ENCODE peak calls at places on chromosome 11, in five cellular contexts. S is sigmoid colon; X is CD8-positive, alpha-beta T cell; Q is AG04450; J is upper lobe of right lung. C is an unnamed sample.

GRCh38 chr11:17639781-17640180 is 79.6 kb upstream of the MYOD1 start:
- DNase-seq in Q (no peak), S (no peak), J (no peak), X (no peak), C (no peak)

GRCh38 chr11:12088047-12088481 is 22.3 kb upstream of the MICAL2 start:
- DNase-seq in S (peak; percentile 77), Q (no peak), X (no peak), J (no peak), C (no peak)

GRCh38 chr11:93131709-93132108 is 66.1 kb downstream of the SLC36A4 start:
- DNase-seq in S (no peak), J (no peak), Q (no peak), X (no peak), C (no peak)

GRCh38 chr11:114762437-114762836 is 84.1 kb downstream of the NXPE2 start:
- DNase-seq in Q (peak; percentile 23), X (no peak), S (peak; percentile 80), J (peak; percentile 81), C (no peak)

GRCh38 chr11:37988031-37988430 is 1390.0 kb upstream of the RAG2 start:
- DNase-seq in X (no peak), S (no peak), Q (peak; percentile 26), J (no peak), C (no peak)

GRCh38 chr11:37422511-37422910 is 824.5 kb upstream of the RAG2 start:
- DNase-seq in J (no peak), X (no peak), Q (no peak), S (no peak), C (no peak)

GRCh38 chr11:123799438-123799837 is 6.7 kb downstream of the OR6M1 start:
- DNase-seq in J (no peak), X (no peak), Q (no peak), S (no peak), C (no peak)

GRCh38 chr11:65459552-65459951 is 37.0 kb downstream of the NEAT1 start:
- DNase-seq in Q (no peak), X (no peak), S (peak; percentile 58), J (peak; percentile 34), C (no peak)

GRCh38 chr11:99534812-99535211 is 514.1 kb downstream of the CNTN5 start:
- DNase-seq in Q (peak; percentile 4), X (no peak), S (no peak), J (no peak), C (no peak)

GRCh38 chr11:6468712-6469495 is 4.8 kb downstream of the TRIM3 start:
- DNase-seq in X (no peak), J (peak; percentile 84), Q (peak; percentile 57), S (peak; percentile 92), C (peak; percentile 7)

GRCh38 chr11:17479284-17480214 is 2.9 kb upstream of the ABCC8 start:
- DNase-seq in Q (no peak), J (no peak), X (no peak), S (no peak), C (no peak)

GRCh38 chr11:107468596-107468995 is 11.0 kb upstream of the CWF19L2 start:
- DNase-seq in S (no peak), Q (peak; percentile 7), J (no peak), X (no peak), C (no peak)

GRCh38 chr11:58330861-58331260 is 28.0 kb downstream of the OR5B17 start:
- DNase-seq in J (no peak), Q (peak; percentile 29), S (no peak), X (no peak), C (no peak)

DNA sequence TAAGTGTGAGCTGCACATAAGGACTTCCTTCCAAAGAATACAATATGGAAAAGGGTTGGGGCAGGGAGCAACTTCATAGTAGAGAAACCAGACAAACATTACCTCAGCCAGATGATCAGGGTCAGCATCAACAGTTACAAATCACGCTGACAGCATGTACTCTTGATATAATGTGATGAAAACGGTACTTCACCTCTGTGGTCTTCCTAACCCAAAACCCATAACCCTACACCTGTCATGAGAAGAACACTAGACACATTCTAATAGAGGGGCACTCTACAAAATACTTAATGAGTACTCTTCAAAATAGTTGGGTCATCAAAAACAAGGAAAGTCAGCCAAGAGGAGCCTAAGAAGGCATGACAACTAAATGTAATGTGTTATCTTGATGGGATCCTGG is 43.9 kb downstream of the RRAS2 start:
- DNase-seq in Q (no peak), J (no peak), S (no peak), X (no peak), C (no peak)
- H3K4me3 ChIP-seq in Q (no peak overlapping the region), J (no peak overlapping the region), S (no peak overlapping the region), X (no peak overlapping the region), C (no peak overlapping the region)

GRCh38 chr11:44760917-44761545 is 34.3 kb downstream of the TSPAN18 start:
- DNase-seq in S (peak; percentile 84), X (no peak), Q (peak; percentile 52), J (no peak), C (peak; percentile 68)
- TF ChIP-seq CTCF in S (no peak), X (no peak), Q (no peak), J (no peak), C (peak; percentile 6)

GRCh38 chr11:67409261-67409666 is 5.4 kb downstream of the TBC1D10C start:
- DNase-seq in X (peak; percentile 83), S (no peak), J (no peak), Q (no peak), C (no peak)

GRCh38 chr11:67409781-67410368 is 5.6 kb upstream of the CARNS1 start:
- DNase-seq in Q (no peak), S (no peak), J (no peak), X (no peak), C (no peak)

GRCh38 chr11:67411785-67412152 is 3.7 kb upstream of the CARNS1 start:
- DNase-seq in S (no peak), Q (no peak), X (no peak), J (no peak), C (no peak)

GRCh38 chr11:67410984-67411784 is 4.3 kb upstream of the CARNS1 start:
- DNase-seq in J (no peak), X (no peak), Q (no peak), S (no peak), C (no peak)

DNA sequence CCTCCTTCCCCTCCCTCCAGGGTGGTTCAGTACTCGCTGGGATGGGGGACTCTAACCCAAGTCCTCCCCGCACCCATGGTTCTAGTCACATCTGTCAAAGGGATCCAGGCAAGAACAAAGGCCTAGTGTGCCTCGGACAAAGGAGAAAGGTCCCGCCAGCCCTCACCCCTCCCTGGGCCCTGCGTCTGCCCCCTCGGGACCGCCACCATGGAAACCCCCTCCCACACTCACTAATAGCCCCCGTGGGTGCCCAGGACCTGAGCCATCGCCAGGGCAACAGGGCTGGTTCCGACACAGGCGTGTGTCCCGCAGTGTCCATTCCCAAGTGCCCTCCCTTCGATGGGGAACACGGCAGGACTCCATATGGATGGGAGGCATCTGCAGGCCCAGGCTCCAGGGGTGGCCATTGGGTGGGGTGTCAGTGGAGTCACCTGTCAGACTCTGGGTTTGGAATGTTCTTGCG is 5.1 kb upstream of the CARNS1 start:
- DNase-seq in X (no peak), J (no peak), Q (no peak), S (no peak), C (no peak)
- H3K4me3 ChIP-seq in X (peak overlapping the region; percentile 66), J (no peak overlapping the region), Q (no peak overlapping the region), S (no peak overlapping the region), C (no peak overlapping the region)

GRCh38 chr11:134272381-134273316 is 3.5 kb upstream of the GLB1L3 start:
- DNase-seq in J (no peak), S (no peak), Q (peak; percentile 39), X (no peak), C (no peak)

GRCh38 chr11:134271978-134272377 is 4.2 kb upstream of the GLB1L3 start:
- DNase-seq in J (no peak), X (no peak), S (no peak), Q (no peak), C (no peak)

GRCh38 chr11:134267966-134268365 is 8.2 kb upstream of the GLB1L3 start:
- DNase-seq in S (no peak), X (no peak), J (no peak), Q (no peak), C (no peak)

GRCh38 chr11:134267466-134267865 is 8.7 kb upstream of the GLB1L3 start:
- DNase-seq in S (no peak), J (no peak), X (no peak), Q (no peak), C (no peak)

GRCh38 chr11:134270250-134270714 is 5.9 kb upstream of the GLB1L3 start:
- DNase-seq in S (no peak), J (no peak), X (no peak), Q (no peak), C (no peak)
- TF ChIP-seq CTCF in S (no peak), J (no peak), X (no peak), Q (no peak), C (peak; percentile 30)

DNA sequence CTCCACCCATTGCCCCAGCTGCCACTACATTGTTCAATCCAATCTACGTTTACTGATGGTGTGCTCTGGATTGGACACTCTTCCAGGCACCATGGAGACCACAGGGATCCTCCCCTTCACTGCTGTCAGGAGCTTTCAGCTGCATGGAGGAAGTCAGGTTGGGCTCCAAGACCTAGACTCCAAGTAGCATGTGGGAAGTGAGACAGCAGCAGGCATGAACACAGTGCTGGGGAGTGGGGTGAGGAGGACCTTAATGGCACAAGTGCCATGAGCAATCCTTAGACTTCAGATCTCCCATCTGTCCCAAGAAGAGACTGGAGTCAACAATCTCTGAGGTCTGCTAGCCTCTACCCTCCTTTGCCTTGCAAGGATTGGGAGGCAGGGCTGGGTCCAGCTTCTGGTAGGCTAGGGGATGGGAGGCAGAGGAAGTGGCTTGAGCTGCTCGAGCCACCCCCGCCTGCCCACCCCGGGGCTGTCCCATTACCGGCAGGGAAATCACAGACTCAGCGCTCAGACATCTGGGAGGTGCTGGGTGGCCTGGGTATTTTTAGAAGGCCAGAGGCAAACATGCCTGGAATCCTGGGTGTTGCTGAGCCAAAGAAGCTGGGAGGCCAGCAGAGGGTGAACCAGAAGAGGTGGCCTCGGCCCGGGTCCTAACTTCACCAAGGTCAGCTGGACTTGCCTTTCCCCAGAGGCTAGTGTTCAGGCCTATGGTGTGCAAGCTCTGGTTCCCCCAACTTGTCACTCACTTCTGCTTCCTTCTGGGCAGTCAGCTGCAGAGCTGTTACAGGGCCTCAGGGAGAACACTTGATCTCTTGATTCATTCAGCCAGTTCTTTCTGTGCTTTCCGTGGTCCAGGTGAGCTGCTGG is 15.3 kb upstream of the FCHSD2 start:
- DNase-seq in S (peak; percentile 62), J (peak; percentile 68), X (no peak), Q (peak; percentile 61), C (no peak)
- H3K4me3 ChIP-seq in S (no peak overlapping the region), J (no peak overlapping the region), X (no peak overlapping the region), Q (no peak overlapping the region), C (no peak overlapping the region)

GRCh38 chr11:23113887-23114216 is 253.6 kb upstream of the CCDC179 start:
- DNase-seq in J (no peak), S (no peak), X (no peak), Q (no peak), C (no peak)
- TF ChIP-seq CTCF in J (no peak), S (no peak), X (no peak), Q (no peak), C (no peak)

C was measured in epithelial cell of proximal tubule.